ENCODE peak calls at places on chromosomes 13 and 19, in five cellular contexts. T is tibial artery, Z is gastrocnemius medialis, C is tibial nerve, D is IMR-90. W is an unnamed sample.

GRCh38 chr13:107873908-107874307 is 341.4 kb downstream of the LIG4 start:
- DNase-seq in T (no peak), C (no peak), Z (no peak), D (no peak), W (no peak)

GRCh38 chr19:30745476-30745985 is 373.3 kb downstream of the ZNF536 start:
- DNase-seq in Z (no peak), C (no peak), T (no peak), D (no peak), W (no peak)

GRCh38 chr19:16676101-16676798 is 15.3 kb downstream of the TMEM38A start:
- DNase-seq in Z (no peak), D (no peak), T (no peak), C (no peak), W (no peak)

GRCh38 chr13:21133077-21133476 is 43.3 kb downstream of the SKA3 start:
- DNase-seq in C (no peak), Z (no peak), D (no peak), T (no peak), W (no peak)

GRCh38 chr13:30308548-30308947 is 1.2 kb upstream of the KATNAL1 start:
- DNase-seq in C (no peak), D (peak; percentile 41), T (no peak), Z (no peak), W (no peak)

GRCh38 chr19:7657047-7657779 is 11.6 kb upstream of the RETN start:
- DNase-seq in Z (no peak), C (no peak), D (no peak), T (no peak), W (no peak)

GRCh38 chr13:65959305-65959704 is 1270.8 kb downstream of the PCDH9 start:
- DNase-seq in Z (no peak), T (no peak), C (no peak), D (peak; percentile 28), W (no peak)

GRCh38 chr19:46728693-46729339 is 11.9 kb upstream of the PRKD2 start:
- DNase-seq in C (peak; percentile 58), T (no peak), D (peak; percentile 44), Z (no peak), W (peak; percentile 69)

GRCh38 chr13:27362064-27362751 is 62.2 kb upstream of the GTF3A start:
- DNase-seq in T (peak; percentile 88), Z (peak; percentile 46), D (peak; percentile 71), C (peak; percentile 86), W (peak; percentile 87)

GRCh38 chr13:23796546-23796945 is 92.7 kb downstream of the MIPEP start:
- DNase-seq in T (no peak), D (peak; percentile 49), C (no peak), Z (no peak), W (no peak)

GRCh38 chr13:52738719-52739467 is 727 bp downstream of the CNMD start:
- DNase-seq in T (no peak), Z (no peak), C (no peak), D (no peak), W (no peak)

GRCh38 chr13:102870677-102871415 is 25.0 kb downstream of the ERCC5 start:
- DNase-seq in T (no peak), D (peak; percentile 65), C (peak; percentile 57), Z (no peak), W (peak; percentile 67)

GRCh38 chr13:113656831-113657671 is 947 bp downstream of the ATP4B start:
- DNase-seq in D (no peak), C (no peak), Z (no peak), T (peak; percentile 54), W (peak; percentile 29)

GRCh38 chr13:79647518-79647917 is 166.6 kb downstream of the NDFIP2 start:
- DNase-seq in C (no peak), T (no peak), Z (peak; percentile 60), D (no peak), W (peak; percentile 34)

GRCh38 chr13:41746259-41746658 is 214.7 kb downstream of the VWA8 start:
- DNase-seq in C (no peak), D (peak; percentile 79), T (no peak), Z (no peak), W (no peak)

GRCh38 chr19:47707135-47707925 is 5.9 kb upstream of the EHD2 start:
- DNase-seq in D (peak; percentile 75), T (peak; percentile 79), Z (peak; percentile 36), C (peak; percentile 63), W (peak; percentile 81)

GRCh38 chr13:73440296-73440895 is 381.6 kb downstream of the KLF5 start:
- DNase-seq in T (no peak), C (no peak), Z (no peak), D (no peak), W (no peak)

GRCh38 chr13:97753942-97754670 is 199.4 kb upstream of the IPO5 start:
- DNase-seq in C (no peak), D (no peak), Z (no peak), T (no peak), W (no peak)

GRCh38 chr13:20270163-20270865 is 38.2 kb upstream of the GJB6 start:
- DNase-seq in D (no peak), Z (no peak), C (no peak), T (no peak), W (no peak)

GRCh38 chr19:14505488-14506239 is 9.7 kb upstream of the GIPC1 start:
- DNase-seq in D (peak; percentile 76), T (no peak), C (no peak), Z (no peak), W (peak; percentile 55)

GRCh38 chr13:20264271-20265018 is 32.3 kb upstream of the GJB6 start:
- DNase-seq in Z (no peak), C (no peak), D (no peak), T (no peak), W (no peak)

GRCh38 chr19:17490411-17490810 is 20.1 kb downstream of the SLC27A1 start:
- DNase-seq in C (no peak), Z (no peak), T (no peak), D (no peak), W (no peak)

DNA sequence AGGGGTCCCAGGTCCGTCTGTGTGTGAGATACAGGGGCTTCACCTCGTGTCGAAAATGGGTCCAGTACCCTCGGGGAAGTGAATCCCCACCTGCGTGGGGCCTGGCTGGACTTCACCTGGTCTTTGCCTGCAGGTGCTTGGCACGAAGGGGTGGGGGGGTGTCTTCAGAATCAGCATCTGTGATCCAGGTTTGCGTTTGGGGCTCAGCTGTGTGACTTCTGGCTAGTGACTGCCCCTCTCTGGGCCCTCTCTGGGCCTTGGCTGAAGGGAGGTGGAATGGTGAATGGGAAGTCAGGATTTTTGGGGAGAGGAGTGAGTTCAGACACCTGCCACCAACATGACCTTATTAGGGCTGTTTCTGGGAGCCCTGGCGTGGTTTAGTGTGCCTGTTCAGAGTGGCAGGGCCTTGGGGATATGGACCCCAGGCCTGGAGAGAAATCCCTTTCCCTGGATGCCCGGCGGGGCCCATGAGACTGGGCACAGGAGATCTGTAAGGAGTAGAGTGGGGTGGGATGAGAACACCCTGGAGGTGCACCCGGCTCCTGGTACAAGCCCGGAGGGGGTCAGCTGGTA is 2.7 kb downstream of the CELF5 start:
- DNase-seq in C (no peak), Z (no peak), D (no peak), T (no peak), W (no peak)
- H3K27me3 ChIP-seq in C (peaks cover 87% of the 10 kb centered on the region), Z (peaks cover 58% of the 10 kb centered on the region), D (peaks cover 56% of the 10 kb centered on the region), T (no peaks in the 10 kb centered on the region), W (peaks cover 14% of the 10 kb centered on the region)

DNA sequence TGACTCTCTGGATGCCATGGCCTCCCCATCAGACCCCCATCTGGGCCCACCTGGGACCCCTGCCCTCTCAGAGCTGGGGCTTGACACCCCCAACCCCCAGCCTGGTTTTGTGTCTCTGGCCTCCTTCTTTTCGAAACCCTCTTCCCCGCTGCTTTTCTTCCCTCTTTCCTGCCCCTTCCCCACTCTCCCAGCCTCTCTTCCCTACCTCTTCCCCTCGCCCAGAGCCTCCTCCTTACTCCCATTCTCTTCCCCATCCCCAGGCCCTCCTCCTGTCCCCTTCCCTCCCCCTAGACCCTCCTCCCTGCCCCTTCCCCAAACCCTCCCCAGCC is 2.1 kb downstream of the TNFSF9 start:
- DNase-seq in D (no peak), T (no peak), Z (no peak), C (no peak), W (no peak)
- H3K27me3 ChIP-seq in D (peaks cover 15% of the 10 kb centered on the region), T (no peaks in the 10 kb centered on the region), Z (peaks cover 10% of the 10 kb centered on the region), C (peaks cover 31% of the 10 kb centered on the region), W (peaks cover 12% of the 10 kb centered on the region)

GRCh38 chr13:110806636-110807035 is 93.1 kb downstream of the ING1 start:
- DNase-seq in C (no peak), Z (no peak), D (no peak), T (peak; percentile 21), W (no peak)
- H3K27me3 ChIP-seq in C (peaks cover 24% of the 10 kb centered on the region), Z (peaks cover 3% of the 10 kb centered on the region), D (peaks cover 17% of the 10 kb centered on the region), T (no peaks in the 10 kb centered on the region), W (no peaks in the 10 kb centered on the region)

DNA sequence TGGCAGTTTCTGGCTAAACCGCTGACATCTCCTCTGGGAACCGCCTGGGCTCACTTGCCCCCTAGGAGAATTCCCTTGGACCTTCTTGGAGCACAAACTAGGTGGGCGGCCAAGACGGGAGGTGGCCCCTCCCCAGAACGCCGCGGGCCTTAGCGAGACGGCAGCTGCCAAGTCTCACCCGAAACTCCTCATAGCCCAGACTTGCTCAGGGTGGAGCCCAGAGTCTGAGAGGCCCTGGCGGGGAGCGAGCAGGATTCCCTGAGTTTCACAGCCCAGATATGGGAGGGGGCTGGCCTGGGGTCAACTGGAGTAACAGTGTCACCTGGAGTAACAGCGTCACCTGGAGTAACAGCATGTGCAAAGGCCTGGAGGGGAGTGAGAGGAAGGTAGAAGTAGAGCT is 10.1 kb downstream of the TINCR start:
- DNase-seq in T (no peak), C (no peak), Z (no peak), D (no peak), W (no peak)
- H3K27me3 ChIP-seq in T (no peaks in the 10 kb centered on the region), C (peaks cover 25% of the 10 kb centered on the region), Z (peaks cover 40% of the 10 kb centered on the region), D (peaks cover 49% of the 10 kb centered on the region), W (peaks cover 2% of the 10 kb centered on the region)

GRCh38 chr19:35497406-35497805 is 7.1 kb upstream of the KRTDAP start:
- DNase-seq in C (no peak), D (no peak), T (no peak), Z (no peak), W (no peak)
- H3K27me3 ChIP-seq in C (peaks cover 1% of the 10 kb centered on the region), D (peaks cover 30% of the 10 kb centered on the region), T (no peaks in the 10 kb centered on the region), Z (no peaks in the 10 kb centered on the region), W (no peaks in the 10 kb centered on the region)

GRCh38 chr13:99990045-99990977 is 8.7 kb downstream of the ZIC2 start:
- DNase-seq in T (no peak), C (no peak), Z (no peak), D (no peak), W (no peak)

GRCh38 chr13:99991806-99992242 is 10.2 kb downstream of the ZIC2 start:
- DNase-seq in C (no peak), T (no peak), Z (no peak), D (no peak), W (no peak)

GRCh38 chr13:99992376-99992775 is 10.8 kb downstream of the ZIC2 start:
- DNase-seq in T (no peak), Z (no peak), D (no peak), C (no peak), W (no peak)

GRCh38 chr13:99989376-99990044 is 7.9 kb downstream of the ZIC2 start:
- DNase-seq in T (no peak), Z (no peak), C (no peak), D (no peak), W (no peak)

GRCh38 chr13:99991013-99991805 is 9.6 kb downstream of the ZIC2 start:
- DNase-seq in D (no peak), Z (no peak), T (no peak), C (no peak), W (no peak)
- H3K27me3 ChIP-seq in D (peaks cover 93% of the 10 kb centered on the region), Z (peaks cover 100% of the 10 kb centered on the region), T (no peaks in the 10 kb centered on the region), C (peaks cover 100% of the 10 kb centered on the region), W (peaks cover 10% of the 10 kb centered on the region)

W was measured in small intestine.